ENCODE peak calls at places on chromosomes 13 and 19, in five cellular contexts. P is KBM-7; C is lung microvascular endothelial cell; X is activated T-helper 1 cell treated with Interleukin-2 at 50 U/mL for 16 hours; H is stimulated activated CD4-positive, alpha-beta T cell treated with anti-CD3 and anti-CD28 coated beads, TNF-alpha, amount 100 ng/mL, for 48 hours. D is an unnamed sample.

GRCh38 chr13:114017966-114018365 is 44.1 kb upstream of the C13orf46 start:
- DNase-seq in X (no peak), H (no peak), C (no peak), P (no peak), D (no peak)

GRCh38 chr13:101331731-101332130 is 84.6 kb downstream of the NALCN start:
- DNase-seq in H (no peak), C (no peak), X (no peak), P (no peak), D (no peak)

GRCh38 chr13:40985596-40986327 is 33.4 kb downstream of the ELF1 start:
- DNase-seq in P (no peak), X (no peak), C (no peak), H (no peak), D (no peak)

GRCh38 chr13:38166121-38166520 is 183.5 kb upstream of the UFM1 start:
- DNase-seq in C (no peak), X (no peak), H (no peak), P (no peak), D (no peak)

GRCh38 chr13:108346376-108346775 is 76.9 kb downstream of the TNFSF13B start:
- DNase-seq in H (no peak), P (no peak), C (no peak), X (peak), D (no peak)

GRCh38 chr19:32676186-32676894 is 692 bp downstream of the RGS9BP start:
- DNase-seq in P (no peak), H (no peak), X (no peak), C (peak), D (no peak)

GRCh38 chr13:32472194-32472621 is 44.3 kb upstream of the N4BP2L1 start:
- DNase-seq in C (no peak), P (no peak), X (no peak), H (no peak), D (no peak)

GRCh38 chr19:16203256-16204004 is 5.7 kb downstream of the AP1M1 start:
- DNase-seq in P (no peak), X (no peak), H (no peak), C (no peak), D (no peak)

GRCh38 chr19:53537126-53537522 is 821 bp upstream of the ZNF331 start:
- DNase-seq in X (no peak), H (no peak), C (no peak), P (no peak), D (no peak)

GRCh38 chr19:41225238-41226052 is 6.4 kb downstream of the AXL start:
- DNase-seq in P (peak), H (peak), X (no peak), C (peak), D (no peak)

GRCh38 chr19:10551698-10552301 is 8.1 kb downstream of the ATG4D start:
- DNase-seq in X (no peak), H (no peak), C (peak), P (peak), D (no peak)

GRCh38 chr13:97272526-97272925 is 50.4 kb downstream of the MBNL2 start:
- DNase-seq in X (no peak), P (no peak), C (no peak), H (no peak), D (no peak)

GRCh38 chr19:18543814-18544475 is 572 bp upstream of the FKBP8 start:
- DNase-seq in P (peak), H (peak), X (peak), C (no peak), D (peak)

GRCh38 chr19:17718988-17719711 is at the start of gene MAP1S:
- DNase-seq in H (peak), C (peak), P (peak), X (peak), D (peak)

GRCh38 chr19:24029941-24030636 is 56.9 kb upstream of the ZNF254 start:
- DNase-seq in H (no peak), C (no peak), X (no peak), P (no peak), D (no peak)